ENCODE peak calls at places on chromosome 3, in six cellular contexts. T, D, J, R, O and M are unnamed samples.

GRCh38 chr3:106719583-106719982 is 657.7 kb upstream of the CCDC54 start:
- DNase-seq in T (no peak), D (no peak), J (no peak), R (no peak), O (no peak), M (no peak)

GRCh38 chr3:22475665-22476064 is 724.7 kb upstream of the ZNF385D start:
- DNase-seq in T (no peak), D (no peak), J (no peak), R (no peak), O (no peak), M (no peak)

GRCh38 chr3:116770815-116771450 is 61.4 kb downstream of the TUSC7 start:
- DNase-seq in T (peak; percentile 54), D (peak; percentile 34), J (peak; percentile 37), R (peak; percentile 79), O (peak; percentile 84), M (peak; percentile 85)

GRCh38 chr3:75341324-75342067 is 322.6 kb upstream of the FRG2C start:
- DNase-seq in T (no peak), D (no peak), J (no peak), R (no peak), O (peak; percentile 62), M (no peak)

GRCh38 chr3:118968640-118969039 is 66.0 kb downstream of the IGSF11 start:
- DNase-seq in T (no peak), D (no peak), J (no peak), R (no peak), O (no peak), M (no peak)

GRCh38 chr3:69006083-69006482 is 7.4 kb downstream of the EOGT start:
- DNase-seq in T (no peak), D (no peak), J (no peak), R (no peak), O (no peak), M (no peak)

GRCh38 chr3:172102123-172102882 is 62.9 kb downstream of the FNDC3B start:
- DNase-seq in T (no peak), D (no peak), J (no peak), R (no peak), O (no peak), M (no peak)

GRCh38 chr3:134675726-134676252 is 25.0 kb upstream of the KY start:
- DNase-seq in T (no peak), D (no peak), J (no peak), R (no peak), O (no peak), M (no peak)

GRCh38 chr3:18194431-18194830 is 230.7 kb downstream of the SATB1 start:
- DNase-seq in T (no peak), D (no peak), J (no peak), R (no peak), O (no peak), M (no peak)

GRCh38 chr3:160368804-160369203 is 30.2 kb downstream of the IFT80 start:
- DNase-seq in T (no peak), D (no peak), J (no peak), R (no peak), O (no peak), M (no peak)

GRCh38 chr3:155995525-155996370 is 124.6 kb upstream of the KCNAB1 start:
- DNase-seq in T (peak; percentile 54), D (peak; percentile 26), J (no peak), R (peak; percentile 41), O (no peak), M (no peak)

GRCh38 chr3:66115858-66116654 is 77.3 kb upstream of the MAGI1 start:
- DNase-seq in T (peak; percentile 64), D (no peak), J (no peak), R (peak; percentile 81), O (no peak), M (peak; percentile 57)

GRCh38 chr3:5054098-5054497 is 68.0 kb upstream of the ARL8B start:
- DNase-seq in T (no peak), D (no peak), J (no peak), R (no peak), O (no peak), M (no peak)

GRCh38 chr3:184715943-184716651 is 4.2 kb upstream of the MAGEF1 start:
- DNase-seq in T (no peak), D (no peak), J (no peak), R (no peak), O (no peak), M (no peak)

GRCh38 chr3:18890459-18890858 is 257.9 kb upstream of the KCNH8 start:
- DNase-seq in T (no peak), D (no peak), J (no peak), R (no peak), O (no peak), M (no peak)

GRCh38 chr3:107082527-107082926 is 294.7 kb upstream of the CCDC54 start:
- DNase-seq in T (no peak), D (no peak), J (no peak), R (no peak), O (no peak), M (no peak)

GRCh38 chr3:49872801-49873281 is 3.1 kb upstream of the CAMKV start:
- DNase-seq in T (no peak), D (no peak), J (no peak), R (no peak), O (no peak), M (no peak)

GRCh38 chr3:31343075-31343474 is 189.7 kb upstream of the STT3B start:
- DNase-seq in T (no peak), D (no peak), J (no peak), R (no peak), O (no peak), M (no peak)

GRCh38 chr3:125245521-125245920 is 33.0 kb upstream of the SLC12A8 start:
- DNase-seq in T (no peak), D (no peak), J (no peak), R (no peak), O (no peak), M (no peak)

GRCh38 chr3:102169915-102170479 is 264.8 kb upstream of the ZPLD1 start:
- DNase-seq in T (no peak), D (no peak), J (no peak), R (no peak), O (no peak), M (no peak)

GRCh38 chr3:158743664-158744566 is 11.7 kb upstream of the RARRES1 start:
- DNase-seq in T (no peak), D (peak; percentile 81), J (no peak), R (no peak), O (no peak), M (no peak)

GRCh38 chr3:60250210-60250609 is 1001.0 kb downstream of the FHIT start:
- DNase-seq in T (no peak), D (no peak), J (no peak), R (no peak), O (no peak), M (no peak)

GRCh38 chr3:71245971-71246860 is 337.3 kb downstream of the FOXP1 start:
- DNase-seq in T (no peak), D (peak; percentile 26), J (no peak), R (peak; percentile 76), O (no peak), M (no peak)

GRCh38 chr3:72338942-72339749 is 509.1 kb downstream of the SHQ1 start:
- DNase-seq in T (peak; percentile 95), D (peak; percentile 83), J (peak; percentile 15), R (peak; percentile 41), O (no peak), M (no peak)

GRCh38 chr3:196219194-196219969 is 3.0 kb downstream of the SLC51A start:
- DNase-seq in T (no peak), D (no peak), J (peak; percentile 64), R (no peak), O (no peak), M (no peak)

GRCh38 chr3:17407576-17407975 is 334.9 kb downstream of the TBC1D5 start:
- DNase-seq in T (no peak), D (no peak), J (no peak), R (no peak), O (no peak), M (no peak)

GRCh38 chr3:59367150-59367549 is 317.3 kb upstream of the CFAP20DC start:
- DNase-seq in T (no peak), D (no peak), J (no peak), R (no peak), O (no peak), M (no peak)

GRCh38 chr3:55826731-55827496 is 339.8 kb upstream of the WNT5A start:
- DNase-seq in T (no peak), D (no peak), J (no peak), R (no peak), O (no peak), M (no peak)

GRCh38 chr3:13054705-13055285 is 18.4 kb downstream of the IQSEC1 start:
- DNase-seq in T (no peak), D (no peak), J (no peak), R (no peak), O (no peak), M (no peak)

GRCh38 chr3:133670525-133670995 is 8.8 kb upstream of the TOPBP1 start:
- DNase-seq in T (no peak), D (no peak), J (no peak), R (peak; percentile 98), O (no peak), M (no peak)
- H3K9ac ChIP-seq in T (no peak overlapping the region), D (no peak overlapping the region), J (no peak overlapping the region), R (peak overlapping the region; percentile 65), O (no peak overlapping the region), M (no peak overlapping the region)

GRCh38 chr3:11624161-11624560 is 19.6 kb downstream of the VGLL4 start:
- DNase-seq in T (no peak), D (no peak), J (no peak), R (no peak), O (no peak), M (no peak)

GRCh38 chr3:11624704-11625375 is 18.9 kb downstream of the VGLL4 start:
- DNase-seq in T (no peak), D (no peak), J (no peak), R (no peak), O (no peak), M (no peak)

GRCh38 chr3:11627612-11628011 is 16.1 kb downstream of the VGLL4 start:
- DNase-seq in T (no peak), D (no peak), J (no peak), R (no peak), O (no peak), M (no peak)

GRCh38 chr3:11625376-11626083 is 18.2 kb downstream of the VGLL4 start:
- DNase-seq in T (no peak), D (no peak), J (no peak), R (no peak), O (no peak), M (no peak)

GRCh38 chr3:11626084-11626463 is 17.6 kb downstream of the VGLL4 start:
- DNase-seq in T (no peak), D (no peak), J (peak; percentile 72), R (no peak), O (no peak), M (no peak)
- TF ChIP-seq ZNF274 in T (no peak), D (no peak), J (no peak), R (no peak), O (no peak), M (no peak)

GRCh38 chr3:129611446-129611800 is 4.9 kb upstream of the PLXND1 start:
- DNase-seq in T (no peak), D (no peak), J (no peak), R (no peak), O (no peak), M (no peak)
- H3K9ac ChIP-seq in T (no peak overlapping the region), D (no peak overlapping the region), J (no peak overlapping the region), R (peak overlapping the region; percentile 59), O (no peak overlapping the region), M (peak overlapping the region; percentile 71)

DNA sequence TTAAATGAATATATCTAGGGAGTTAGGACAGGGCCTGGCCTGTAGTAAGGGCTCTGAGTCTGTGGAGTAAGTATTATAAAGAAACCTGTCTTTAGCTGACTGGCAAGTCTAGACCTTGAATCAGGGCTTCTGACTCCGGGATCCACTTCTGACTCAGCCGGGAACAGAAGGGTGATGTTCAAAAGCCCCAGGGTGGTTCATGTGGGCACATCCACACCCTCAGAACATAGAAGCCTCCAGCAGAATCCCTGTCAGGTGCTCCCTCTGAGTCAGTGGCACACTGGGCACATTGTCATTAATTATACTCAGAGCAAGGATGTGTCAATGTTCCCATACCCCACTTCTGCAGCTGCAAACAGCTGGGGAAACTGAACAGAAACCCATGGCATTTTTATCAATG is 26.7 kb upstream of the SNRK start:
- DNase-seq in T (no peak), D (no peak), J (no peak), R (no peak), O (no peak), M (no peak)
- TF ChIP-seq ZNF274 in T (no peak), D (no peak), J (no peak), R (no peak), O (no peak), M (no peak)